ENCODE peak calls at places on chromosomes 16 and 17, in ten cellular contexts. One of them, this sample, is unnamed.

GRCh38 chr17:43709210-43709609 is 47.5 kb upstream of the MEOX1 start:
- DNase-seq in heart right ventricle: no peak
- DNase-seq in HCT116: no peak
- DNase-seq in HFFc6: no peak
- DNase-seq in hypothalamus: no peak
- DNase-seq in C1 segment of cervical spinal cord: no peak
- DNase-seq in stimulated activated CD4-positive, alpha-beta T cell treated with anti-CD3 and anti-CD28 coated beads, Interleukin-1b, Interleukin-23, amount 100 ng/mL, for 1 hour: no peak
- DNase-seq in stimulated activated naive CD8-positive, alpha-beta T cell treated with anti-CD3 and anti-CD28 coated beads, Interleukin-15, amount 100 ng/mL, for 72 hours: no peak
- DNase-seq in NCI-H345: no peak
- DNase-seq in left ventricle myocardium inferior: no peak
- DNase-seq in this sample: no peak

GRCh38 chr17:72588961-72589360 is 468.1 kb downstream of the SOX9 start:
- DNase-seq in heart right ventricle: no peak
- DNase-seq in HCT116: peak
- DNase-seq in HFFc6: no peak
- DNase-seq in hypothalamus: peak
- DNase-seq in C1 segment of cervical spinal cord: no peak
- DNase-seq in stimulated activated CD4-positive, alpha-beta T cell treated with anti-CD3 and anti-CD28 coated beads, Interleukin-1b, Interleukin-23, amount 100 ng/mL, for 1 hour: no peak
- DNase-seq in stimulated activated naive CD8-positive, alpha-beta T cell treated with anti-CD3 and anti-CD28 coated beads, Interleukin-15, amount 100 ng/mL, for 72 hours: no peak
- DNase-seq in NCI-H345: peak
- DNase-seq in left ventricle myocardium inferior: no peak
- DNase-seq in this sample: no peak

GRCh38 chr16:69057400-69058378 is 47.8 kb upstream of the HAS3 start:
- DNase-seq in heart right ventricle: no peak
- DNase-seq in HCT116: peak
- DNase-seq in HFFc6: peak
- DNase-seq in hypothalamus: no peak
- DNase-seq in C1 segment of cervical spinal cord: no peak
- DNase-seq in stimulated activated CD4-positive, alpha-beta T cell treated with anti-CD3 and anti-CD28 coated beads, Interleukin-1b, Interleukin-23, amount 100 ng/mL, for 1 hour: no peak
- DNase-seq in stimulated activated naive CD8-positive, alpha-beta T cell treated with anti-CD3 and anti-CD28 coated beads, Interleukin-15, amount 100 ng/mL, for 72 hours: no peak
- DNase-seq in NCI-H345: peak
- DNase-seq in left ventricle myocardium inferior: no peak
- DNase-seq in this sample: peak

GRCh38 chr16:28218109-28218508 is 6.3 kb upstream of the XPO6 start:
- DNase-seq in heart right ventricle: no peak
- DNase-seq in HCT116: peak
- DNase-seq in HFFc6: peak
- DNase-seq in hypothalamus: no peak
- DNase-seq in C1 segment of cervical spinal cord: no peak
- DNase-seq in stimulated activated CD4-positive, alpha-beta T cell treated with anti-CD3 and anti-CD28 coated beads, Interleukin-1b, Interleukin-23, amount 100 ng/mL, for 1 hour: no peak
- DNase-seq in stimulated activated naive CD8-positive, alpha-beta T cell treated with anti-CD3 and anti-CD28 coated beads, Interleukin-15, amount 100 ng/mL, for 72 hours: peak
- DNase-seq in NCI-H345: no peak
- DNase-seq in left ventricle myocardium inferior: no peak
- DNase-seq in this sample: no peak

GRCh38 chr16:56915311-56916105 is 16.4 kb upstream of the HERPUD1 start:
- DNase-seq in heart right ventricle: peak
- DNase-seq in HCT116: no peak
- DNase-seq in HFFc6: no peak
- DNase-seq in hypothalamus: no peak
- DNase-seq in C1 segment of cervical spinal cord: no peak
- DNase-seq in stimulated activated CD4-positive, alpha-beta T cell treated with anti-CD3 and anti-CD28 coated beads, Interleukin-1b, Interleukin-23, amount 100 ng/mL, for 1 hour: no peak
- DNase-seq in stimulated activated naive CD8-positive, alpha-beta T cell treated with anti-CD3 and anti-CD28 coated beads, Interleukin-15, amount 100 ng/mL, for 72 hours: no peak
- DNase-seq in NCI-H345: no peak
- DNase-seq in left ventricle myocardium inferior: no peak
- DNase-seq in this sample: no peak

GRCh38 chr16:22313876-22314470 is 16.8 kb downstream of the POLR3E start:
- DNase-seq in heart right ventricle: no peak
- DNase-seq in HCT116: no peak
- DNase-seq in HFFc6: no peak
- DNase-seq in hypothalamus: no peak
- DNase-seq in C1 segment of cervical spinal cord: no peak
- DNase-seq in stimulated activated CD4-positive, alpha-beta T cell treated with anti-CD3 and anti-CD28 coated beads, Interleukin-1b, Interleukin-23, amount 100 ng/mL, for 1 hour: no peak
- DNase-seq in stimulated activated naive CD8-positive, alpha-beta T cell treated with anti-CD3 and anti-CD28 coated beads, Interleukin-15, amount 100 ng/mL, for 72 hours: no peak
- DNase-seq in NCI-H345: no peak
- DNase-seq in left ventricle myocardium inferior: no peak
- DNase-seq in this sample: no peak

GRCh38 chr17:50817142-50817751 is 18.1 kb upstream of the WFIKKN2 start:
- DNase-seq in heart right ventricle: peak
- DNase-seq in HCT116: peak
- DNase-seq in HFFc6: no peak
- DNase-seq in hypothalamus: no peak
- DNase-seq in C1 segment of cervical spinal cord: no peak
- DNase-seq in stimulated activated CD4-positive, alpha-beta T cell treated with anti-CD3 and anti-CD28 coated beads, Interleukin-1b, Interleukin-23, amount 100 ng/mL, for 1 hour: peak
- DNase-seq in stimulated activated naive CD8-positive, alpha-beta T cell treated with anti-CD3 and anti-CD28 coated beads, Interleukin-15, amount 100 ng/mL, for 72 hours: peak
- DNase-seq in NCI-H345: no peak
- DNase-seq in left ventricle myocardium inferior: peak
- DNase-seq in this sample: peak

GRCh38 chr16:85583491-85584181 is 29.5 kb upstream of the GSE1 start:
- DNase-seq in heart right ventricle: no peak
- DNase-seq in HCT116: no peak
- DNase-seq in HFFc6: peak
- DNase-seq in hypothalamus: peak
- DNase-seq in C1 segment of cervical spinal cord: no peak
- DNase-seq in stimulated activated CD4-positive, alpha-beta T cell treated with anti-CD3 and anti-CD28 coated beads, Interleukin-1b, Interleukin-23, amount 100 ng/mL, for 1 hour: no peak
- DNase-seq in stimulated activated naive CD8-positive, alpha-beta T cell treated with anti-CD3 and anti-CD28 coated beads, Interleukin-15, amount 100 ng/mL, for 72 hours: no peak
- DNase-seq in NCI-H345: peak
- DNase-seq in left ventricle myocardium inferior: no peak
- DNase-seq in this sample: no peak

GRCh38 chr16:80029706-80030481 is 429.4 kb upstream of the MAF start:
- DNase-seq in heart right ventricle: no peak
- DNase-seq in HCT116: no peak
- DNase-seq in HFFc6: no peak
- DNase-seq in hypothalamus: no peak
- DNase-seq in C1 segment of cervical spinal cord: no peak
- DNase-seq in stimulated activated CD4-positive, alpha-beta T cell treated with anti-CD3 and anti-CD28 coated beads, Interleukin-1b, Interleukin-23, amount 100 ng/mL, for 1 hour: no peak
- DNase-seq in stimulated activated naive CD8-positive, alpha-beta T cell treated with anti-CD3 and anti-CD28 coated beads, Interleukin-15, amount 100 ng/mL, for 72 hours: no peak
- DNase-seq in NCI-H345: no peak
- DNase-seq in left ventricle myocardium inferior: no peak
- DNase-seq in this sample: no peak

GRCh38 chr17:16313159-16314090 is 39.8 kb downstream of the CENPV start:
- DNase-seq in heart right ventricle: no peak
- DNase-seq in HCT116: no peak
- DNase-seq in HFFc6: no peak
- DNase-seq in hypothalamus: no peak
- DNase-seq in C1 segment of cervical spinal cord: no peak
- DNase-seq in stimulated activated CD4-positive, alpha-beta T cell treated with anti-CD3 and anti-CD28 coated beads, Interleukin-1b, Interleukin-23, amount 100 ng/mL, for 1 hour: no peak
- DNase-seq in stimulated activated naive CD8-positive, alpha-beta T cell treated with anti-CD3 and anti-CD28 coated beads, Interleukin-15, amount 100 ng/mL, for 72 hours: no peak
- DNase-seq in NCI-H345: no peak
- DNase-seq in left ventricle myocardium inferior: no peak
- DNase-seq in this sample: no peak

GRCh38 chr17:49013311-49014205 is 16.4 kb downstream of the IGF2BP1 start:
- DNase-seq in heart right ventricle: no peak
- DNase-seq in HCT116: no peak
- DNase-seq in HFFc6: no peak
- DNase-seq in hypothalamus: no peak
- DNase-seq in C1 segment of cervical spinal cord: no peak
- DNase-seq in stimulated activated CD4-positive, alpha-beta T cell treated with anti-CD3 and anti-CD28 coated beads, Interleukin-1b, Interleukin-23, amount 100 ng/mL, for 1 hour: no peak
- DNase-seq in stimulated activated naive CD8-positive, alpha-beta T cell treated with anti-CD3 and anti-CD28 coated beads, Interleukin-15, amount 100 ng/mL, for 72 hours: no peak
- DNase-seq in NCI-H345: no peak
- DNase-seq in left ventricle myocardium inferior: no peak
- DNase-seq in this sample: no peak

GRCh38 chr17:48724241-48725004 is 1.4 kb downstream of the PRAC2 start:
- DNase-seq in heart right ventricle: peak
- DNase-seq in HCT116: peak
- DNase-seq in HFFc6: peak
- DNase-seq in hypothalamus: peak
- DNase-seq in C1 segment of cervical spinal cord: no peak
- DNase-seq in stimulated activated CD4-positive, alpha-beta T cell treated with anti-CD3 and anti-CD28 coated beads, Interleukin-1b, Interleukin-23, amount 100 ng/mL, for 1 hour: peak
- DNase-seq in stimulated activated naive CD8-positive, alpha-beta T cell treated with anti-CD3 and anti-CD28 coated beads, Interleukin-15, amount 100 ng/mL, for 72 hours: peak
- DNase-seq in NCI-H345: peak
- DNase-seq in left ventricle myocardium inferior: peak
- DNase-seq in this sample: peak

GRCh38 chr16:12503201-12503600 is 300.5 kb downstream of the CPPED1 start:
- DNase-seq in heart right ventricle: no peak
- DNase-seq in HCT116: no peak
- DNase-seq in HFFc6: no peak
- DNase-seq in hypothalamus: no peak
- DNase-seq in C1 segment of cervical spinal cord: no peak
- DNase-seq in stimulated activated CD4-positive, alpha-beta T cell treated with anti-CD3 and anti-CD28 coated beads, Interleukin-1b, Interleukin-23, amount 100 ng/mL, for 1 hour: no peak
- DNase-seq in stimulated activated naive CD8-positive, alpha-beta T cell treated with anti-CD3 and anti-CD28 coated beads, Interleukin-15, amount 100 ng/mL, for 72 hours: no peak
- DNase-seq in NCI-H345: peak
- DNase-seq in left ventricle myocardium inferior: no peak
- DNase-seq in this sample: no peak

GRCh38 chr16:49556252-49557069 is 182.9 kb downstream of the C16orf78 start:
- DNase-seq in heart right ventricle: no peak
- DNase-seq in HCT116: peak
- DNase-seq in HFFc6: no peak
- DNase-seq in hypothalamus: no peak
- DNase-seq in C1 segment of cervical spinal cord: no peak
- DNase-seq in stimulated activated CD4-positive, alpha-beta T cell treated with anti-CD3 and anti-CD28 coated beads, Interleukin-1b, Interleukin-23, amount 100 ng/mL, for 1 hour: no peak
- DNase-seq in stimulated activated naive CD8-positive, alpha-beta T cell treated with anti-CD3 and anti-CD28 coated beads, Interleukin-15, amount 100 ng/mL, for 72 hours: no peak
- DNase-seq in NCI-H345: no peak
- DNase-seq in left ventricle myocardium inferior: no peak
- DNase-seq in this sample: no peak

GRCh38 chr16:25013049-25013448 is 2.1 kb downstream of the ARHGAP17 start:
- DNase-seq in heart right ventricle: no peak
- DNase-seq in HCT116: no peak
- DNase-seq in HFFc6: no peak
- DNase-seq in hypothalamus: no peak
- DNase-seq in C1 segment of cervical spinal cord: no peak
- DNase-seq in stimulated activated CD4-positive, alpha-beta T cell treated with anti-CD3 and anti-CD28 coated beads, Interleukin-1b, Interleukin-23, amount 100 ng/mL, for 1 hour: no peak
- DNase-seq in stimulated activated naive CD8-positive, alpha-beta T cell treated with anti-CD3 and anti-CD28 coated beads, Interleukin-15, amount 100 ng/mL, for 72 hours: no peak
- DNase-seq in NCI-H345: no peak
- DNase-seq in left ventricle myocardium inferior: no peak
- DNase-seq in this sample: no peak

GRCh38 chr17:62869885-62870580 is 61.9 kb upstream of the MARCHF10 start:
- DNase-seq in heart right ventricle: no peak
- DNase-seq in HCT116: no peak
- DNase-seq in HFFc6: peak
- DNase-seq in hypothalamus: peak
- DNase-seq in C1 segment of cervical spinal cord: no peak
- DNase-seq in stimulated activated CD4-positive, alpha-beta T cell treated with anti-CD3 and anti-CD28 coated beads, Interleukin-1b, Interleukin-23, amount 100 ng/mL, for 1 hour: no peak
- DNase-seq in stimulated activated naive CD8-positive, alpha-beta T cell treated with anti-CD3 and anti-CD28 coated beads, Interleukin-15, amount 100 ng/mL, for 72 hours: no peak
- DNase-seq in NCI-H345: peak
- DNase-seq in left ventricle myocardium inferior: no peak
- DNase-seq in this sample: no peak

GRCh38 chr17:61499632-61500031 is 47.4 kb downstream of the TBX4 start:
- DNase-seq in heart right ventricle: no peak
- DNase-seq in HCT116: no peak
- DNase-seq in HFFc6: no peak
- DNase-seq in hypothalamus: no peak
- DNase-seq in C1 segment of cervical spinal cord: no peak
- DNase-seq in stimulated activated CD4-positive, alpha-beta T cell treated with anti-CD3 and anti-CD28 coated beads, Interleukin-1b, Interleukin-23, amount 100 ng/mL, for 1 hour: no peak
- DNase-seq in stimulated activated naive CD8-positive, alpha-beta T cell treated with anti-CD3 and anti-CD28 coated beads, Interleukin-15, amount 100 ng/mL, for 72 hours: no peak
- DNase-seq in NCI-H345: no peak
- DNase-seq in left ventricle myocardium inferior: no peak
- DNase-seq in this sample: no peak

GRCh38 chr16:57763290-57764005 is 27.9 kb downstream of the KATNB1 start:
- DNase-seq in heart right ventricle: no peak
- DNase-seq in HCT116: no peak
- DNase-seq in HFFc6: no peak
- DNase-seq in hypothalamus: no peak
- DNase-seq in C1 segment of cervical spinal cord: no peak
- DNase-seq in stimulated activated CD4-positive, alpha-beta T cell treated with anti-CD3 and anti-CD28 coated beads, Interleukin-1b, Interleukin-23, amount 100 ng/mL, for 1 hour: no peak
- DNase-seq in stimulated activated naive CD8-positive, alpha-beta T cell treated with anti-CD3 and anti-CD28 coated beads, Interleukin-15, amount 100 ng/mL, for 72 hours: no peak
- DNase-seq in NCI-H345: no peak
- DNase-seq in left ventricle myocardium inferior: no peak
- DNase-seq in this sample: peak

GRCh38 chr17:45132569-45133463 is 501 bp upstream of the PLCD3 start:
- DNase-seq in heart right ventricle: peak
- DNase-seq in HCT116: peak
- DNase-seq in HFFc6: peak
- DNase-seq in hypothalamus: peak
- DNase-seq in C1 segment of cervical spinal cord: peak
- DNase-seq in stimulated activated CD4-positive, alpha-beta T cell treated with anti-CD3 and anti-CD28 coated beads, Interleukin-1b, Interleukin-23, amount 100 ng/mL, for 1 hour: peak
- DNase-seq in stimulated activated naive CD8-positive, alpha-beta T cell treated with anti-CD3 and anti-CD28 coated beads, Interleukin-15, amount 100 ng/mL, for 72 hours: peak
- DNase-seq in NCI-H345: peak
- DNase-seq in left ventricle myocardium inferior: peak
- DNase-seq in this sample: peak

GRCh38 chr17:59046192-59046591 is 60.5 kb downstream of the TRIM37 start:
- DNase-seq in heart right ventricle: no peak
- DNase-seq in HCT116: no peak
- DNase-seq in HFFc6: no peak
- DNase-seq in hypothalamus: no peak
- DNase-seq in C1 segment of cervical spinal cord: no peak
- DNase-seq in stimulated activated CD4-positive, alpha-beta T cell treated with anti-CD3 and anti-CD28 coated beads, Interleukin-1b, Interleukin-23, amount 100 ng/mL, for 1 hour: no peak
- DNase-seq in stimulated activated naive CD8-positive, alpha-beta T cell treated with anti-CD3 and anti-CD28 coated beads, Interleukin-15, amount 100 ng/mL, for 72 hours: no peak
- DNase-seq in NCI-H345: no peak
- DNase-seq in left ventricle myocardium inferior: no peak
- DNase-seq in this sample: no peak

GRCh38 chr17:34378664-34379101 is 15.7 kb upstream of the CCL1 start:
- DNase-seq in heart right ventricle: no peak
- DNase-seq in HCT116: no peak
- DNase-seq in HFFc6: no peak
- DNase-seq in hypothalamus: no peak
- DNase-seq in C1 segment of cervical spinal cord: no peak
- DNase-seq in stimulated activated CD4-positive, alpha-beta T cell treated with anti-CD3 and anti-CD28 coated beads, Interleukin-1b, Interleukin-23, amount 100 ng/mL, for 1 hour: no peak
- DNase-seq in stimulated activated naive CD8-positive, alpha-beta T cell treated with anti-CD3 and anti-CD28 coated beads, Interleukin-15, amount 100 ng/mL, for 72 hours: no peak
- DNase-seq in NCI-H345: no peak
- DNase-seq in left ventricle myocardium inferior: no peak
- DNase-seq in this sample: no peak

GRCh38 chr16:2486645-2487516 is 12.0 kb downstream of the TBC1D24 start:
- DNase-seq in heart right ventricle: peak
- DNase-seq in HCT116: no peak
- DNase-seq in HFFc6: peak
- DNase-seq in hypothalamus: peak
- DNase-seq in C1 segment of cervical spinal cord: no peak
- DNase-seq in stimulated activated CD4-positive, alpha-beta T cell treated with anti-CD3 and anti-CD28 coated beads, Interleukin-1b, Interleukin-23, amount 100 ng/mL, for 1 hour: peak
- DNase-seq in stimulated activated naive CD8-positive, alpha-beta T cell treated with anti-CD3 and anti-CD28 coated beads, Interleukin-15, amount 100 ng/mL, for 72 hours: peak
- DNase-seq in NCI-H345: peak
- DNase-seq in left ventricle myocardium inferior: peak
- DNase-seq in this sample: peak

GRCh38 chr17:55576237-55576998 is 65.2 kb upstream of the SMIM36 start:
- DNase-seq in heart right ventricle: no peak
- DNase-seq in HCT116: peak
- DNase-seq in HFFc6: peak
- DNase-seq in hypothalamus: no peak
- DNase-seq in C1 segment of cervical spinal cord: no peak
- DNase-seq in stimulated activated CD4-positive, alpha-beta T cell treated with anti-CD3 and anti-CD28 coated beads, Interleukin-1b, Interleukin-23, amount 100 ng/mL, for 1 hour: no peak
- DNase-seq in stimulated activated naive CD8-positive, alpha-beta T cell treated with anti-CD3 and anti-CD28 coated beads, Interleukin-15, amount 100 ng/mL, for 72 hours: no peak
- DNase-seq in NCI-H345: no peak
- DNase-seq in left ventricle myocardium inferior: no peak
- DNase-seq in this sample: no peak

GRCh38 chr17:69336996-69337395 is 10.1 kb upstream of the ABCA5 start:
- DNase-seq in heart right ventricle: no peak
- DNase-seq in HCT116: no peak
- DNase-seq in HFFc6: no peak
- DNase-seq in hypothalamus: no peak
- DNase-seq in C1 segment of cervical spinal cord: no peak
- DNase-seq in stimulated activated CD4-positive, alpha-beta T cell treated with anti-CD3 and anti-CD28 coated beads, Interleukin-1b, Interleukin-23, amount 100 ng/mL, for 1 hour: no peak
- DNase-seq in stimulated activated naive CD8-positive, alpha-beta T cell treated with anti-CD3 and anti-CD28 coated beads, Interleukin-15, amount 100 ng/mL, for 72 hours: no peak
- DNase-seq in NCI-H345: no peak
- DNase-seq in left ventricle myocardium inferior: no peak
- DNase-seq in this sample: no peak

GRCh38 chr17:66540131-66540781 is 237.8 kb downstream of the PRKCA start:
- DNase-seq in heart right ventricle: peak
- DNase-seq in HCT116: no peak
- DNase-seq in HFFc6: peak
- DNase-seq in hypothalamus: peak
- DNase-seq in C1 segment of cervical spinal cord: peak
- DNase-seq in stimulated activated CD4-positive, alpha-beta T cell treated with anti-CD3 and anti-CD28 coated beads, Interleukin-1b, Interleukin-23, amount 100 ng/mL, for 1 hour: no peak
- DNase-seq in stimulated activated naive CD8-positive, alpha-beta T cell treated with anti-CD3 and anti-CD28 coated beads, Interleukin-15, amount 100 ng/mL, for 72 hours: no peak
- DNase-seq in NCI-H345: no peak
- DNase-seq in left ventricle myocardium inferior: peak
- DNase-seq in this sample: no peak

GRCh38 chr17:29546834-29547233 is 20.0 kb downstream of the ABHD15 start:
- DNase-seq in heart right ventricle: no peak
- DNase-seq in HCT116: no peak
- DNase-seq in HFFc6: no peak
- DNase-seq in hypothalamus: no peak
- DNase-seq in C1 segment of cervical spinal cord: no peak
- DNase-seq in stimulated activated CD4-positive, alpha-beta T cell treated with anti-CD3 and anti-CD28 coated beads, Interleukin-1b, Interleukin-23, amount 100 ng/mL, for 1 hour: no peak
- DNase-seq in stimulated activated naive CD8-positive, alpha-beta T cell treated with anti-CD3 and anti-CD28 coated beads, Interleukin-15, amount 100 ng/mL, for 72 hours: no peak
- DNase-seq in NCI-H345: no peak
- DNase-seq in left ventricle myocardium inferior: no peak
- DNase-seq in this sample: no peak

GRCh38 chr17:57271821-57272220 is 15.5 kb downstream of the MSI2 start:
- DNase-seq in heart right ventricle: no peak
- DNase-seq in HCT116: no peak
- DNase-seq in HFFc6: no peak
- DNase-seq in hypothalamus: no peak
- DNase-seq in C1 segment of cervical spinal cord: peak
- DNase-seq in stimulated activated CD4-positive, alpha-beta T cell treated with anti-CD3 and anti-CD28 coated beads, Interleukin-1b, Interleukin-23, amount 100 ng/mL, for 1 hour: no peak
- DNase-seq in stimulated activated naive CD8-positive, alpha-beta T cell treated with anti-CD3 and anti-CD28 coated beads, Interleukin-15, amount 100 ng/mL, for 72 hours: no peak
- DNase-seq in NCI-H345: no peak
- DNase-seq in left ventricle myocardium inferior: no peak
- DNase-seq in this sample: no peak

GRCh38 chr17:78020717-78021108 is 62.2 kb downstream of the TNRC6C start:
- DNase-seq in heart right ventricle: no peak
- DNase-seq in HCT116: no peak
- DNase-seq in HFFc6: no peak
- DNase-seq in hypothalamus: no peak
- DNase-seq in C1 segment of cervical spinal cord: no peak
- DNase-seq in stimulated activated CD4-positive, alpha-beta T cell treated with anti-CD3 and anti-CD28 coated beads, Interleukin-1b, Interleukin-23, amount 100 ng/mL, for 1 hour: no peak
- DNase-seq in stimulated activated naive CD8-positive, alpha-beta T cell treated with anti-CD3 and anti-CD28 coated beads, Interleukin-15, amount 100 ng/mL, for 72 hours: no peak
- DNase-seq in NCI-H345: no peak
- DNase-seq in left ventricle myocardium inferior: no peak
- DNase-seq in this sample: no peak

This sample was measured in psoas muscle.